ENCODE peak calls at places on chromosomes 1 and 21, in six cellular contexts. Y is H1, O is GM23338, G is K562, M is stomach, C is spleen. B is an unnamed sample.

GRCh38 chr1:11925938-11926292 is 312 bp downstream of the KIAA2013 start:
- DNase-seq in C (peak; percentile 91), O (no peak), M (no peak), Y (peak; percentile 57), G (peak; percentile 49), B (no peak)

GRCh38 chr1:229887043-229887822 is 179.8 kb upstream of the GALNT2 start:
- DNase-seq in G (no peak), Y (peak; percentile 14), M (peak; percentile 31), O (no peak), C (no peak), B (no peak)

GRCh38 chr21:31283025-31283424 is 61.0 kb downstream of the TIAM1 start:
- DNase-seq in M (peak; percentile 82), C (no peak), O (no peak), Y (no peak), G (no peak), B (no peak)

GRCh38 chr1:170010443-170010842 is 64.1 kb downstream of the KIFAP3 start:
- DNase-seq in G (peak; percentile 9), O (peak; percentile 65), Y (no peak), C (no peak), M (no peak), B (no peak)

GRCh38 chr21:18499761-18500376 is 96.3 kb upstream of the TMPRSS15 start:
- DNase-seq in G (peak; percentile 13), Y (peak; percentile 66), M (peak; percentile 40), C (no peak), O (peak; percentile 78), B (no peak)

GRCh38 chr1:205811660-205812059 is 1.3 kb downstream of the SLC41A1 start:
- DNase-seq in C (no peak), M (peak; percentile 57), Y (no peak), O (no peak), G (peak; percentile 59), B (peak; percentile 13)

GRCh38 chr1:151919246-151919645 is 9.9 kb upstream of the THEM4 start:
- DNase-seq in G (no peak), C (no peak), M (no peak), Y (no peak), O (no peak), B (no peak)

GRCh38 chr1:224432672-224433040 is 1.9 kb downstream of the WDR26 start:
- DNase-seq in O (no peak), C (no peak), M (no peak), Y (no peak), G (peak; percentile 31), B (no peak)

GRCh38 chr1:206551296-206551984 is 44.1 kb downstream of the RASSF5 start:
- DNase-seq in C (peak; percentile 69), O (no peak), Y (no peak), G (peak; percentile 61), M (no peak), B (no peak)

GRCh38 chr1:192878249-192878648 is 69.4 kb downstream of the RGS2 start:
- DNase-seq in M (no peak), C (no peak), Y (no peak), O (no peak), G (no peak), B (no peak)

DNA sequence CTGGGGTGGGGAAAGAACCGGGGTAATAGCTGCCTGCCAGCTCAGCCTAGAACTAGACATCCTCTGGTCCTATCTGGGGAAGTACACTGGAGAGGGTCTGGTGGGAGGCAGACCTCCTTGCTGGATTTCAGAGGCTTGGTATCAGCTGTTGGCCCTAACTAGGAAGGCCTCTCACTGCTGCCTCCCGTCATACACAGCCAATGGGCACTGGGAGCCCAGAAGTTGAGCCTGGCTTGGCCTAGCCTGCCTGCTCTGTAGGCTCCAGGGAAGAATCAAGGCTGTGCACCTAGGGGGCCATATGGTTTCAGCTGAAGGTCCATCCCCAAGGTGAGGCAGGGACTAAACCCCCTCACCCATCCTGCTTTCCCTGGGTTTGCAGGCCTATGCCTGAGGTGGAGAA is 4.3 kb upstream of the MUTYH start:
- DNase-seq in G (no peak), M (no peak), Y (no peak), C (no peak), O (no peak), B (no peak)
- H3K4me1 ChIP-seq in G (peaks cover 6% of the 10 kb centered on the region), M (peaks cover 26% of the 10 kb centered on the region), Y (peaks cover 5% of the 10 kb centered on the region), C (peaks cover 20% of the 10 kb centered on the region), O (peaks cover 9% of the 10 kb centered on the region), B (peaks cover 3% of the 10 kb centered on the region)

DNA sequence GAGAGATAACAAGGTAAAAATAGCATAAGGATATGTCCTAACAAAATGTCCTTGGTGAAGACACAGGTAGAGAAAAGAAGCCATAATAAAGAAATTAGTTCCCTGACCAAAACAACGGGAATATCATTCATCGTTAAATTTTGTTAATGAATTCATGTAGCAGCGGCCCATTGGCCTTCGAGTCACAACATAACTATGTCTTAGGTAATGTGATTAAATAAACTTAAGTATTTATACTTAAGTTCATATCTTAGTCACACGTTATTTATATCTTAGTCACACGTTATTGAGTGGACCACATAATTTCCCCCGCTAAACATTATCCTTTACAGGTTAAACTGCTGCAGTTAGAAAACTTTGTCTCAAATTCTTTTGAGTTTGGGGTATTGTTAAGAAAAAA is 1.2 kb downstream of the NEXN start:
- DNase-seq in O (peak; percentile 3), C (no peak), Y (no peak), G (no peak), M (no peak), B (no peak)
- TF ChIP-seq POLR2AphosphoS5 in O (no peak), C (no peak), Y (no peak), G (no peak), M (no peak), B (no peak)

GRCh38 chr1:8370046-8370881 is 52.4 kb downstream of the SLC45A1 start:
- DNase-seq in C (no peak), O (peak; percentile 65), M (no peak), Y (no peak), G (no peak), B (no peak)

GRCh38 chr1:8368956-8369639 is 51.2 kb downstream of the SLC45A1 start:
- DNase-seq in Y (no peak), G (no peak), O (no peak), M (no peak), C (no peak), B (no peak)

GRCh38 chr1:8370928-8371327 is 53.0 kb downstream of the SLC45A1 start:
- DNase-seq in M (no peak), G (no peak), Y (no peak), O (no peak), C (no peak), B (no peak)

GRCh38 chr1:8373547-8374270 is 55.8 kb downstream of the SLC45A1 start:
- DNase-seq in M (peak; percentile 71), Y (no peak), O (peak; percentile 40), C (no peak), G (no peak), B (peak; percentile 80)

DNA sequence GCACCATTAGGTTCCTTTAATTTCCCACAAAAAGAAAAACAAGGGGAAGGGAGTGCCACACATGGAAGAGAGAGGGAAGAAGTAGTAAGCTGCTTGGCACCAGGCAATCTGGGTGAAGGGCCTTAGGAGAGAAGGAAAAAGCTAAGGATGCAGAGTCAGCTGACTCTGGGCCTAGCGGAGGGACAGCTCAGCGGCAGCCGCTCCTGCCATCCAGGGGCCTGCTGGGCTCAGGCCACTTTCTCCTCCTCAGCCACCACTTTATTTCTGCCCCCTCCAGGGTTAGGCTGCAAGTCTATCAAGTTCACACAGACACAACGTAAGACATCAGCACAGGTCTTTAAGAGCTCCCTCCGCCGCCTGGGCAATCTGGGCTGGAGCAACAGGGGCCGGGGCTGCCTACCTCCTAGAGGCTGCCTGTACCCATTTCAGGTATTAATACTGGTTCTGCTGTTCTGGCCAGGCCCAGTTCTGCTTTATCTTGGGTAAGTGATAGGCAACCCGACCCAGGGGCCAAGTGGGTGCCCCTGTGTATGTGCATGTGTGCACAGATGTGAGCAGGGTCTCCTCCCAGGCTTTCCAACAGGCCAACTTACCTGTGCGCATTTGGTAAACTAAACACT is 53.6 kb downstream of the SLC45A1 start:
- DNase-seq in G (no peak), C (no peak), M (no peak), Y (no peak), O (no peak), B (no peak)
- H3K4me1 ChIP-seq in G (no peaks in the 10 kb centered on the region), C (peaks cover 54% of the 10 kb centered on the region), M (peaks cover 74% of the 10 kb centered on the region), Y (peaks cover 30% of the 10 kb centered on the region), O (peaks cover 63% of the 10 kb centered on the region), B (peaks cover 34% of the 10 kb centered on the region)

GRCh38 chr1:40477680-40478057 is 579 bp downstream of the ZFP69 start:
- DNase-seq in O (no peak), G (peak; percentile 25), M (no peak), Y (no peak), C (peak; percentile 70), B (no peak)

GRCh38 chr1:40479156-40479555 is 2.1 kb downstream of the ZFP69 start:
- DNase-seq in C (no peak), O (no peak), G (no peak), M (no peak), Y (no peak), B (no peak)

GRCh38 chr1:40478276-40478675 is 1.2 kb downstream of the ZFP69 start:
- DNase-seq in O (no peak), G (no peak), Y (no peak), C (no peak), M (no peak), B (no peak)

GRCh38 chr1:40475268-40475667 is 1.8 kb upstream of the ZFP69 start:
- DNase-seq in O (no peak), G (no peak), Y (no peak), C (no peak), M (no peak), B (no peak)

DNA sequence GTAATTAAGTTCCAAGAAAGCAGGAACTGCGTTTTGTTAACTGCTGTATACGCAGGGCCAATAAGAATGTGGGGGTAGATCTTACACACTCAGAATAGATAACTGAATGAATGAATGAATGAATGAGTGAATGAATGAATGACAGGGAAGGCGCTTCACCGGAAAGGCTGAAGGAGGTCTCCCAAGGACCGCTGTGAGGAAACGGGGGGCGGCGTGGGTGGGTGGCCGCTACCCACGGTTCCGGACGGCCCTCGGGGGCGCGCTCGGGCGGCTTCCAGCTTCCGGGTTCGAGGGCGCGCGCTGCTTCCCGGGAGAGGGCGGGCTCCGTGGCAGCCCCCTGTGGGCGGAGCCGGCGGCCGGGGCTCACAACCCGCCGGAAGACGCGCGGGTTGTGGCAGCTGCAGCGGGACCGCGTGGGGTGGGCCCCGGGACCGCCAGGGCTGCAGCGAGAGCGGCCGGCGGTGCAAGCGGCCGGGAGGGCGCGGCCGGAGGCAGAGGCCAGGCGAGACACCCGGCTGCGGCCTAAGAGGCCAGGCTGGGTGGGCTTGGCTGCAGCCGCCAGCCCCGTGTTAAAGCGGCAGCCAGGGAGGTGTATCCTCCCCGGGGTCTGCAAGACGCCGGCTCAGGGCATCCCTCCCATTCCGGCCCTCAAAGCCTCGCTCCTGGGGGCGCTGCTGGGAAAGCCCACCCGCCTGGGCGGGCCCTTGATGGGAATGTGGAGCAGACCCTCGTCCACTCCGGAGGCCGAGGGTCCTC is at the start of gene ZFP69:
- DNase-seq in M (peak; percentile 64), Y (peak; percentile 84), C (peak; percentile 94), G (peak; percentile 94), O (peak; percentile 78), B (peak; percentile 10)
- TF ChIP-seq POLR2AphosphoS5 in M (peak; percentile 32), Y (no peak), C (peak; percentile 79), G (peak; percentile 53), O (peak; percentile 66), B (no peak)

GRCh38 chr1:168836469-168836868 is 107.5 kb upstream of the DPT start:
- DNase-seq in Y (no peak), O (no peak), C (no peak), M (no peak), G (no peak), B (no peak)

GRCh38 chr1:168833801-168834224 is 104.8 kb upstream of the DPT start:
- DNase-seq in Y (no peak), C (peak; percentile 78), O (peak; percentile 2), G (no peak), M (no peak), B (no peak)

GRCh38 chr1:168834225-168834872 is 105.3 kb upstream of the DPT start:
- DNase-seq in O (no peak), Y (no peak), G (no peak), M (no peak), C (no peak), B (no peak)

GRCh38 chr1:168835153-168835648 is 106.2 kb upstream of the DPT start:
- DNase-seq in C (no peak), O (no peak), G (no peak), Y (no peak), M (no peak), B (no peak)

GRCh38 chr1:168835791-168836190 is 106.8 kb upstream of the DPT start:
- DNase-seq in G (no peak), Y (no peak), M (no peak), O (no peak), C (no peak), B (no peak)
- H3K4me1 ChIP-seq in G (no peaks in the 10 kb centered on the region), Y (no peaks in the 10 kb centered on the region), M (no peaks in the 10 kb centered on the region), O (peaks cover 7% of the 10 kb centered on the region), C (peaks cover 4% of the 10 kb centered on the region), B (no peaks in the 10 kb centered on the region)

B was measured in prostate gland.